ENCODE peak calls at places on chromosomes 4 and X, in four cellular contexts. One of them, this sample, is unnamed.

GRCh38 chr4:59945277-59945676 is 1254.8 kb upstream of the ADGRL3 start:
- DNase-seq in H1: no peak
- DNase-seq in K562: no peak
- DNase-seq in HepG2: no peak
- DNase-seq in this sample: no peak

GRCh38 chr4:65521666-65522065 is 148.6 kb downstream of the EPHA5 start:
- DNase-seq in K562: no peak
- DNase-seq in HepG2: no peak
- DNase-seq in H1: no peak
- DNase-seq in this sample: no peak

GRCh38 chr4:1578301-1578781 is 105.8 kb downstream of the FAM53A start:
- DNase-seq in HepG2: no peak
- DNase-seq in K562: no peak
- DNase-seq in H1: no peak
- DNase-seq in this sample: no peak

GRCh38 chr4:92101609-92102231 is 202.0 kb upstream of the GRID2 start:
- DNase-seq in H1: no peak
- DNase-seq in K562: no peak
- DNase-seq in HepG2: no peak
- DNase-seq in this sample: no peak

GRCh38 chrX:112731793-112732192 is 52.1 kb upstream of the LHFPL1 start:
- DNase-seq in HepG2: no peak
- DNase-seq in H1: no peak
- DNase-seq in K562: no peak
- DNase-seq in this sample: no peak

GRCh38 chr4:139665079-139665689 is 435 bp upstream of the MGST2 start:
- DNase-seq in HepG2: no peak
- DNase-seq in K562: no peak
- DNase-seq in H1: no peak
- DNase-seq in this sample: no peak

GRCh38 chr4:186202490-186203140 is 11.2 kb downstream of the CYP4V2 start:
- DNase-seq in HepG2: no peak
- DNase-seq in K562: no peak
- DNase-seq in H1: no peak
- DNase-seq in this sample: no peak

GRCh38 chr4:98996056-98996941 is 778 bp downstream of the METAP1 start:
- DNase-seq in HepG2: peak
- DNase-seq in K562: no peak
- DNase-seq in H1: no peak
- DNase-seq in this sample: no peak

GRCh38 chrX:50327235-50327634 is 122.7 kb downstream of the CCNB3 start:
- DNase-seq in HepG2: no peak
- DNase-seq in H1: no peak
- DNase-seq in K562: no peak
- DNase-seq in this sample: no peak

GRCh38 chr4:148054275-148054674 is 322.4 kb downstream of the ARHGAP10 start:
- DNase-seq in K562: no peak
- DNase-seq in HepG2: no peak
- DNase-seq in H1: no peak
- DNase-seq in this sample: no peak

GRCh38 chr4:1592179-1593037 is 91.7 kb downstream of the FAM53A start:
- DNase-seq in HepG2: no peak
- DNase-seq in H1: no peak
- DNase-seq in K562: no peak
- DNase-seq in this sample: no peak

GRCh38 chr4:177699365-177700213 is 257.4 kb upstream of the AGA start:
- DNase-seq in K562: no peak
- DNase-seq in H1: no peak
- DNase-seq in HepG2: no peak
- DNase-seq in this sample: no peak

GRCh38 chr4:53012738-53013137 is 150.6 kb downstream of the RASL11B start:
- DNase-seq in HepG2: no peak
- DNase-seq in K562: no peak
- DNase-seq in H1: no peak
- DNase-seq in this sample: no peak

DNA sequence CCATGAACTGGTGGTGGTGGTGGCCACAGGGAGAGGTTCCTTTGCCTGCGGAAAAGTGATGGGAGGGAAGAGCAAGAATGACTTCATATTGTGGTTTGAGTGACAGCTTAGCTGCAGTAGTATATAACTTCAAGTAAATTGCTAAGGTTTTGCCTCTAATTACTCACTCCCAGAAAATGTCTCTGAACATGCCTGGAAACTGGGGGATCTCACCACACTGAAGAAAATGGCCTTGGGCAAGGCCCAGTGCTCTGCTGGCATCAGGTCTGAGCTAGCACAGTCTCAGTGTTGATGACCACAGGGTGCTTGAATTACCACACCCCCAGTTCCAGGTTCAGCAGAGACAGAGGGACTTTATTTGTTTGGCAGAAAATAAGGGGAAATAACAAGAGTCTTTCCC is 2085.4 kb downstream of the ARAP2 start:
- DNase-seq in K562: no peak
- DNase-seq in HepG2: no peak
- DNase-seq in H1: no peak
- DNase-seq in this sample: no peak
- TF ChIP-seq RAD21 in K562: no peak
- TF ChIP-seq RAD21 in HepG2: no peak
- TF ChIP-seq RAD21 in H1: no peak
- TF ChIP-seq RAD21 in this sample: no peak

GRCh38 chr4:145618912-145619638 is at the start of gene MMAA:
- DNase-seq in K562: peak
- DNase-seq in HepG2: peak
- DNase-seq in H1: peak
- DNase-seq in this sample: peak

GRCh38 chr4:145614235-145614615 is 5.0 kb upstream of the MMAA start:
- DNase-seq in K562: no peak
- DNase-seq in H1: no peak
- DNase-seq in HepG2: no peak
- DNase-seq in this sample: no peak

GRCh38 chr4:145623831-145624230 is 4.6 kb downstream of the MMAA start:
- DNase-seq in K562: no peak
- DNase-seq in HepG2: no peak
- DNase-seq in H1: no peak
- DNase-seq in this sample: no peak

GRCh38 chr4:145618210-145618911 is 824 bp upstream of the MMAA start:
- DNase-seq in K562: peak
- DNase-seq in HepG2: no peak
- DNase-seq in H1: no peak
- DNase-seq in this sample: no peak

DNA sequence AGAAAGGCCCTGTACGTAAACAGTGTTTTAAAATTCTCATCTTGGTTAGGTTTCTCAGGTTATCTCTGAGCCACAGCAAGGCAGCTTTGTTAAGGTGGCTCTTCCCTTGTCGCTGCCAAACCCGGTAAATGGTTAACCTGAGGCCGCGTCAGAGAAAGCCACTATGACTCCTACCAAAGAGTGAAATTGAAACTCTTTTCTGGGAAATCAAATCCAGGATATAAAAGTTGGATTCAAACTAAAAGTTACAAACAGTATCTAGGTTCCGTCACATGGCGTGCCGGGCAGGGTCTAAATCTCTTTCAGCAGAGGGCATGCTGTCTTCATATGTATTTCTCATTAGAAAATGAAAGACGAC is 433 bp downstream of the MMAA start:
- DNase-seq in K562: no peak
- DNase-seq in HepG2: peak
- DNase-seq in H1: no peak
- DNase-seq in this sample: peak
- TF ChIP-seq FOSL1 in K562: no peak
- TF ChIP-seq FOSL1 in HepG2: no peak
- TF ChIP-seq FOSL1 in H1: no peak
- TF ChIP-seq FOSL1 in this sample: no peak

DNA sequence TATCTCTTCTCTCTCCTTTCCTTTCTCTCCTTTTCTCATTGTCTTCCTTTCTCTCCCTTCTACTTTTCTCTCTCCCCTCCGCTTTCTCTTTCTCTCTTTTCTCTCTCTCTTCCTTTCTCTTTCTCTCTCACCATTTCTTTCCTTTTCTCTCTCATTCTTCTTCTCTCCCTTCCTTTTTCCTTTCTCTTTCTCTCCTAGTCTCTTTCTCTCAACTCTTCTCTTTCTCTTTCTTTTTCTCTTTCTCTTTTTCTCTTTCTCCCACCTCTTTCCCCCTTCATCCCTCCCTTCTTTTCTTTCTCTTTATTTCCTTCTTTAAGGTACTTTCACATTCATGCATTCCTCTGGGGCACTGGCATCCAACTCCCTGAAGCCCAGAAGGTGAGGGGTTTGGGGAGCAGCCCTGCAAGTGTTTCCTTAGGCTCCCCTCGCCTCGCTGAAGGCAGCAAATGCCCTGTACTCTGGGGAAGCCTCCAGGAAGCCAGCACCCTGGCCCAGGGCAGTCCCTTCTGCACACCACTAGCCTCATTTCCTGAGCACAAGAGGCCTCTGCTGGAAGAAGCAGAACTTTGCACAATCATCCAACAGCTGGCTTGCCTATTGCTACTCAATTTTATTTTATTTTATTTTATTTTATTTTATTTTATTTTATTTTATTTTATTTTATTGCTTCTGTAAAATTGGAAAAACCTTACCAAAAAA is 124.2 kb downstream of the NFKB1 start:
- DNase-seq in H1: no peak
- DNase-seq in HepG2: peak
- DNase-seq in K562: no peak
- DNase-seq in this sample: no peak
- TF ChIP-seq JUND in H1: no peak
- TF ChIP-seq JUND in HepG2: no peak
- TF ChIP-seq JUND in K562: no peak
- TF ChIP-seq JUND in this sample: no peak

DNA sequence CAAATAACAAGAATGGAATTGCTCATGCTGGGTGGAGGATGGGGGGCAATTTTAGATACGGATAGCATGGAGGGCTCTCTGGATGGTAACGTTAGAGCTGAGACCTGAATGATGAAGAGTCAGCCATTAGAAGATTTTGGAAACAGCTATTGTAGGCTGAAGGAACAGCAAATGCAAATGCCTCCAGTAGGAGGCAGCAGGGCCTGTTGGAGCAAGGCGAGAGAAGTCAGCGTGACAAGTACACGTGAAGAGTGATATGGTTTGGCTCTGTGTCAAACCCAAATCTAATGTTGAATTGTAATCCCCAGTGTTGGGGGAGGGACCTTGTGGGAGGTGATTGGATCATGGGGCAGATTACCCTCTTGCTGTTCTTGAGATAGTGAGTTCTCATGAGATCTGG is 59.3 kb upstream of the SOD3 start:
- DNase-seq in H1: peak
- DNase-seq in K562: no peak
- DNase-seq in HepG2: no peak
- DNase-seq in this sample: peak
- TF ChIP-seq RAD21 in H1: peak
- TF ChIP-seq RAD21 in K562: peak
- TF ChIP-seq RAD21 in HepG2: no peak
- TF ChIP-seq RAD21 in this sample: peak

This sample was measured in HCT116.